ENCODE peak calls at places on chromosomes 7 and 10, in ten cellular contexts. W, F, K, H, C, R, A, T, L and Z are unnamed samples.

GRCh38 chr10:126661841-126662520 is 8.5 kb downstream of the C10orf90 start:
- DNase-seq in L (no peak), F (no peak), H (peak), T (no peak), K (no peak), W (no peak), A (peak), C (no peak), R (no peak), Z (no peak)

GRCh38 chr10:7767209-7767608 is 20.6 kb downstream of the KIN start:
- DNase-seq in R (no peak), T (no peak), A (no peak), C (no peak), W (no peak), H (peak), F (no peak), K (no peak), L (no peak), Z (no peak)

GRCh38 chr7:70723339-70723738 is 408.6 kb upstream of the GALNT17 start:
- DNase-seq in K (no peak), W (no peak), A (no peak), H (no peak), C (no peak), F (no peak), L (no peak), R (no peak), T (no peak), Z (no peak)

GRCh38 chr7:85833071-85833470 is 646.2 kb upstream of the SEMA3D start:
- DNase-seq in F (no peak), W (no peak), C (no peak), A (peak), T (no peak), K (no peak), R (no peak), L (no peak), H (no peak), Z (no peak)

GRCh38 chr7:17598846-17599245 is 300.4 kb downstream of the AHR start:
- DNase-seq in T (no peak), K (no peak), L (no peak), W (no peak), R (no peak), C (no peak), F (no peak), A (peak), H (no peak), Z (peak)

GRCh38 chr10:125037145-125037544 is 95.2 kb downstream of the ZRANB1 start:
- DNase-seq in C (peak), H (peak), T (no peak), L (no peak), W (no peak), R (peak), A (peak), F (no peak), K (peak), Z (peak)

GRCh38 chr7:3955751-3956696 is 655.0 kb downstream of the SDK1 start:
- DNase-seq in L (no peak), F (no peak), R (no peak), A (peak), C (no peak), W (no peak), T (no peak), K (no peak), H (peak), Z (peak)

GRCh38 chr10:69348824-69349541 is 67.7 kb downstream of the TACR2 start:
- DNase-seq in K (peak), C (no peak), A (peak), F (no peak), H (peak), W (no peak), R (peak), L (no peak), T (peak), Z (peak)

GRCh38 chr7:19117081-19117869 is at the start of gene TWIST1:
- DNase-seq in C (peak), T (peak), R (peak), A (no peak), K (no peak), H (peak), L (no peak), F (peak), W (peak), Z (no peak)

GRCh38 chr10:30378607-30379006 is 29.5 kb upstream of the MTPAP start:
- DNase-seq in T (no peak), K (no peak), W (no peak), H (no peak), F (no peak), A (no peak), L (no peak), R (no peak), C (peak), Z (no peak)

GRCh38 chr10:48470893-48471805 is 133.7 kb downstream of the ARHGAP22 start:
- DNase-seq in W (no peak), T (no peak), A (peak), F (peak), R (peak), H (peak), K (peak), C (peak), L (no peak), Z (peak)

GRCh38 chr7:41237956-41238355 is 464.9 kb downstream of the INHBA start:
- DNase-seq in C (no peak), A (no peak), L (no peak), W (no peak), T (no peak), R (no peak), F (no peak), H (no peak), K (no peak), Z (no peak)

GRCh38 chr10:32163076-32163773 is 107.0 kb upstream of the KIF5B start:
- DNase-seq in L (no peak), K (no peak), T (no peak), A (no peak), R (no peak), W (no peak), H (no peak), F (no peak), C (no peak), Z (no peak)

GRCh38 chr7:90540406-90540805 is 55.7 kb upstream of the CDK14 start:
- DNase-seq in A (peak), K (no peak), F (no peak), C (no peak), H (no peak), T (no peak), L (no peak), W (no peak), R (peak), Z (peak)

GRCh38 chr7:140231779-140232491 is 55.2 kb upstream of the KDM7A start:
- DNase-seq in R (peak), C (peak), L (no peak), K (no peak), F (no peak), T (no peak), H (no peak), W (no peak), A (peak), Z (no peak)

GRCh38 chr7:107122483-107122882 is 46.3 kb upstream of the HBP1 start:
- DNase-seq in R (no peak), H (no peak), W (no peak), K (no peak), A (no peak), T (no peak), F (no peak), L (no peak), C (no peak), Z (no peak)

GRCh38 chr7:155343661-155344121 is 46.0 kb downstream of the INSIG1 start:
- DNase-seq in W (no peak), R (no peak), T (no peak), K (peak), C (peak), L (no peak), H (no peak), A (no peak), F (peak), Z (no peak)

GRCh38 chr7:128356546-128357365 is 4.7 kb downstream of the PRRT4 start:
- DNase-seq in L (no peak), A (no peak), K (no peak), F (no peak), T (no peak), W (no peak), H (no peak), R (no peak), C (no peak), Z (no peak)

GRCh38 chr7:44944821-44945220 is 34.0 kb downstream of the MYO1G start:
- DNase-seq in A (no peak), T (no peak), C (no peak), W (no peak), L (no peak), H (no peak), F (no peak), K (no peak), R (no peak), Z (no peak)

GRCh38 chr7:77940647-77941046 is 142.1 kb downstream of the PHTF2 start:
- DNase-seq in F (no peak), C (peak), H (peak), K (no peak), R (no peak), W (no peak), T (no peak), A (peak), L (no peak), Z (no peak)

GRCh38 chr10:103451871-103452713 is at the start of gene CALHM2:
- DNase-seq in A (no peak), F (peak), R (peak), K (peak), C (peak), L (no peak), W (peak), H (peak), T (peak), Z (no peak)

GRCh38 chr10:92880233-92880861 is 32.0 kb downstream of the EXOC6 start:
- DNase-seq in C (no peak), T (no peak), K (no peak), W (no peak), A (peak), F (no peak), R (no peak), L (no peak), H (peak), Z (no peak)

GRCh38 chr7:98761225-98761624 is 108.6 kb downstream of the TMEM130 start:
- DNase-seq in W (no peak), C (no peak), L (no peak), A (no peak), K (no peak), F (no peak), T (no peak), H (no peak), R (no peak), Z (no peak)

GRCh38 chr10:128274938-128275337 is 148.7 kb upstream of the MKI67 start:
- DNase-seq in W (no peak), L (no peak), H (no peak), F (no peak), R (no peak), T (peak), C (no peak), A (peak), K (peak), Z (peak)

GRCh38 chr7:150944066-150945042 is 33.8 kb downstream of the KCNH2 start:
- DNase-seq in L (no peak), H (no peak), R (no peak), T (no peak), A (peak), F (peak), C (no peak), W (no peak), K (no peak), Z (peak)

GRCh38 chr7:38411404-38411803 is 138.0 kb upstream of the TARP start:
- DNase-seq in H (peak), F (no peak), C (peak), A (no peak), R (no peak), K (no peak), W (no peak), T (no peak), L (peak), Z (no peak)

GRCh38 chr10:61408065-61408464 is 45.1 kb downstream of the TMEM26 start:
- DNase-seq in L (no peak), C (no peak), W (no peak), T (no peak), K (no peak), H (no peak), F (no peak), A (no peak), R (no peak), Z (no peak)

GRCh38 chr7:45709168-45710034 is 135.2 kb downstream of the ADCY1 start:
- DNase-seq in K (peak), A (no peak), C (peak), T (peak), L (no peak), H (no peak), W (peak), R (peak), F (peak), Z (no peak)

GRCh38 chr10:34723746-34724145 is 91.3 kb downstream of the PARD3 start:
- DNase-seq in T (no peak), H (peak), C (no peak), L (no peak), F (no peak), R (peak), W (peak), A (peak), K (no peak), Z (no peak)

GRCh38 chr7:21851445-21852043 is 94.2 kb downstream of the CDCA7L start:
- DNase-seq in T (no peak), W (no peak), K (no peak), C (no peak), F (no peak), A (no peak), R (no peak), L (no peak), H (peak), Z (no peak)

GRCh38 chr7:94509264-94509878 is at the start of gene CASD1:
- DNase-seq in L (no peak), H (peak), T (no peak), F (peak), W (peak), K (peak), R (peak), C (peak), A (no peak), Z (no peak)

DNA sequence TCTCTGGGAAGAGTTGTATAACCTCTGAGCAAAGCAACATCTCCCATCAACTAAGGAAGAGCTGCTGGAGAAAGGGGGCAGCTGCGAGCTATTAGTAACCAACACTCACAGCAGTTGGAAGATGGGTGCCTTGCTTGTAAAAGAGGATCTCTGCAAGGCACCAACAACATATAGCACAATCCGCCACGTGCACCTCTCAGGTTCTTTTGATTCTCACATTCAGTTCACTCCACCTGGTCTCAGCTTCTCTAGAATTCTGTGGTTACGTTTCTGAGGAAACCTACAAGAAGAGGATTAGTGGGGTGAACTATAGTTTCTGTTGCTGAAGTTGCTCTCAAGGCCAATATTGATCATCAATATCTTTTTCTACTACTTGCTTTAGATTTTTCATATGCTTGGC is 117.1 kb downstream of the RPS24 start:
- DNase-seq in T (no peak), W (no peak), C (no peak), A (no peak), L (no peak), H (no peak), R (no peak), K (no peak), F (no peak), Z (no peak)
- H3K27ac ChIP-seq in T (no peak), W (no peak), C (no peak), A (no peak), L (no peak), H (no peak), R (no peak), K (no peak), F (no peak), Z (no peak)

GRCh38 chr10:86862373-86862772 is 95.0 kb downstream of the MMRN2 start:
- DNase-seq in W (no peak), A (no peak), F (no peak), C (peak), T (no peak), R (no peak), L (no peak), H (no peak), K (no peak), Z (no peak)

GRCh38 chr10:86856156-86856555 is 99.7 kb downstream of the BMPR1A start:
- DNase-seq in F (no peak), H (no peak), C (peak), W (no peak), A (no peak), L (no peak), K (no peak), R (no peak), T (no peak), Z (no peak)

GRCh38 chr10:86861351-86861750 is 96.1 kb downstream of the MMRN2 start:
- DNase-seq in R (no peak), K (no peak), L (no peak), W (no peak), C (no peak), H (no peak), A (no peak), T (no peak), F (no peak), Z (no peak)

GRCh38 chr10:86855503-86855902 is 99.1 kb downstream of the BMPR1A start:
- DNase-seq in L (no peak), K (no peak), C (no peak), F (no peak), H (no peak), T (no peak), R (no peak), W (no peak), A (no peak), Z (no peak)

GRCh38 chr10:86857097-86857825 is 100.2 kb downstream of the MMRN2 start:
- DNase-seq in F (no peak), K (no peak), A (peak), T (no peak), R (no peak), W (no peak), H (peak), L (no peak), C (peak), Z (no peak)
- H3K27ac ChIP-seq in F (no peak), K (no peak), A (no peak), T (no peak), R (no peak), W (no peak), H (peak), L (peak), C (peak), Z (no peak)

DNA sequence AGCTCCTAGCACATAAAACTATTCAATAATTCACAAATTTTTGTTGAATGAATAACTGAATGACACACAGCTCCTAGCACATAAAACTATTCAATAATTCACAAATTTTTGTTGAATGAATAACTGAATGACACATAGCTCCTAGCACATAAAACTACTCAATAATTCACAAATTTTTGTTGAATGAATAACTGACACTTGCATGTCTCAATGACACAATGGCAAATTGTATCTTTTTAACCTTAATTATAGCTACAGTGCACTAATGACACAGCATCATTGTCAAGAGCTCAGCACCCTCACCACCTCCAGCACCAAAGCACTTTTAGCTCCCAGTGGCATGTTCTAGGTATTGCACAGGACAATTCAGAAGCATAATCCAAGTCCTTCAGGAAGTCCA is 131.6 kb downstream of the PDE1C start:
- DNase-seq in C (no peak), F (no peak), K (no peak), W (no peak), T (no peak), R (no peak), L (no peak), H (peak), A (peak), Z (no peak)
- H3K27ac ChIP-seq in C (no peak), F (no peak), K (no peak), W (no peak), T (no peak), R (no peak), L (no peak), H (no peak), A (peak), Z (peak)

DNA sequence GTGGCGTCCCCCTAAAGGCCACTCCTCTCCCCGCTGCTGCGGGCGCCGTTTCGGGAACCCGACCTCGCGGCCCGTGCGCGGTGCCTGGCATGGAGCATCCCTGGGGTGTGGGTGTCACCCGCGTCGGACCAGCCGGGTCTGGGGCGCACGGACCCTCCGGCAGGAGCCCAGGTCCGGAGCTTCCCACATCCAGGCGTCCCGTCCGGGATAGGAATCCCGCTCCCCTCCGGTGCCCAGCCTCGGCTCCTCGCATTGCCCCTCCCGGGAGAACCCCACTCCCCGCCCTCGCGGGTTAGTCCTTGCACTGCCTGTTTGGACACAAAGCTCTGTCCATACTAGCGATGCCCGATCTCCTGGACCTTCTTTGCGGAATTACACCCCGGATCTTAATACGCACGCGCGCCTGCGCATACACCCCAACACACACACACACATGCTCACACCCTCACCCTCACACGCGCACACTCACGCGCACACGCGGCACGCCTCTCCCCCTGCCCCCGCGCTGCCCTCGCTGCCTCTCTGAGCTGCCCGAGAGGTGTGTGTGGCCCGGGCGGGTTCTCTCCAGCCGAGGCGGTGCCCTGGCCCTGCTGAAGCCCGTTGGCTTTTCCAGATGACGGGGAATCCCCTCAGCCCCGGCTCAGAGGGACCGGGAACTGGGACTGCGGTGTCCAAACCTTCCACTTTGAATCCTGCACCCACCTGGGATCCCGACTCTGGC is 925 bp downstream of the MTURN start:
- DNase-seq in A (peak), H (peak), F (peak), K (peak), W (peak), C (peak), L (no peak), T (peak), R (peak), Z (no peak)
- H3K27ac ChIP-seq in A (peak), H (no peak), F (peak), K (peak), W (peak), C (no peak), L (no peak), T (peak), R (peak), Z (peak)

GRCh38 chr7:12727455-12728191 is 40.2 kb downstream of the ARL4A start:
- DNase-seq in L (no peak), K (no peak), W (no peak), R (no peak), A (no peak), T (no peak), F (no peak), C (no peak), H (no peak), Z (no peak)

GRCh38 chr7:12728192-12728538 is 40.7 kb downstream of the ARL4A start:
- DNase-seq in F (no peak), A (no peak), R (no peak), T (no peak), C (no peak), L (no peak), H (no peak), W (no peak), K (no peak), Z (no peak)

GRCh38 chr7:12731214-12731656 is 43.8 kb downstream of the ARL4A start:
- DNase-seq in W (no peak), R (no peak), F (no peak), A (peak), T (no peak), H (no peak), L (peak), C (peak), K (no peak), Z (no peak)

GRCh38 chr7:12730523-12730922 is 43.1 kb downstream of the ARL4A start:
- DNase-seq in H (no peak), C (no peak), T (no peak), K (no peak), L (no peak), W (no peak), F (no peak), A (no peak), R (no peak), Z (no peak)

GRCh38 chr7:12729112-12729511 is 41.7 kb downstream of the ARL4A start:
- DNase-seq in T (peak), A (no peak), L (peak), K (peak), H (peak), W (peak), R (peak), F (peak), C (peak), Z (no peak)
- H3K27ac ChIP-seq in T (peak), A (no peak), L (no peak), K (no peak), H (no peak), W (peak), R (no peak), F (no peak), C (no peak), Z (no peak)